ENCODE peak calls at places on chromosomes 3 and 15, in eight cellular contexts. K is HFF-Myc, P is heart right ventricle, I is AG09309, T is GM10248, M is cardiac fibroblast, Q is colonic mucosa, S is neural progenitor cell. W is an unnamed sample.

GRCh38 chr3:22887664-22888291 is 315.3 kb upstream of the UBE2E2 start:
- DNase-seq in K (no peak), P (no peak), I (peak), T (no peak), M (peak), Q (peak), S (peak), W (peak)

GRCh38 chr15:67809866-67810265 is 15.4 kb upstream of the SKOR1 start:
- DNase-seq in K (no peak), P (no peak), I (no peak), T (no peak), M (no peak), Q (no peak), S (no peak), W (peak)

GRCh38 chr3:108393128-108393900 is 97.0 kb downstream of the HHLA2 start:
- DNase-seq in K (no peak), P (no peak), I (no peak), T (no peak), M (no peak), Q (no peak), S (no peak), W (no peak)

GRCh38 chr3:54863366-54863765 is 64.5 kb downstream of the LRTM1 start:
- DNase-seq in K (no peak), P (no peak), I (no peak), T (no peak), M (peak), Q (no peak), S (no peak), W (no peak)

GRCh38 chr3:155791190-155791589 is 14.9 kb downstream of the C3orf33 start:
- DNase-seq in K (no peak), P (no peak), I (no peak), T (no peak), M (no peak), Q (no peak), S (no peak), W (no peak)

GRCh38 chr3:184239221-184239620 is 9.5 kb downstream of the ALG3 start:
- DNase-seq in K (no peak), P (no peak), I (no peak), T (no peak), M (no peak), Q (no peak), S (no peak), W (no peak)

GRCh38 chr3:23709987-23710386 is 95.8 kb upstream of the UBE2E1 start:
- DNase-seq in K (no peak), P (no peak), I (no peak), T (no peak), M (no peak), Q (no peak), S (no peak), W (no peak)

GRCh38 chr15:89423981-89424380 is 72.4 kb downstream of the RHCG start:
- DNase-seq in K (no peak), P (no peak), I (no peak), T (no peak), M (no peak), Q (no peak), S (no peak), W (no peak)

GRCh38 chr3:114231616-114232015 is 5.8 kb downstream of the ZNF80 start:
- DNase-seq in K (no peak), P (no peak), I (no peak), T (no peak), M (no peak), Q (no peak), S (no peak), W (no peak)

GRCh38 chr3:12897537-12898289 is 56.3 kb upstream of the RPL32 start:
- DNase-seq in K (no peak), P (no peak), I (no peak), T (no peak), M (no peak), Q (no peak), S (no peak), W (no peak)

GRCh38 chr15:64071931-64072765 is 21.5 kb downstream of the CIAO2A start:
- DNase-seq in K (no peak), P (no peak), I (no peak), T (no peak), M (no peak), Q (no peak), S (no peak), W (no peak)

GRCh38 chr3:157131861-157132260 is 28.1 kb downstream of the CCNL1 start:
- DNase-seq in K (no peak), P (no peak), I (no peak), T (no peak), M (no peak), Q (no peak), S (no peak), W (no peak)

GRCh38 chr15:39248204-39248603 is 332.7 kb upstream of the THBS1 start:
- DNase-seq in K (no peak), P (peak), I (peak), T (no peak), M (peak), Q (no peak), S (no peak), W (no peak)

GRCh38 chr3:153052096-153052460 is 109.9 kb upstream of the RAP2B start:
- DNase-seq in K (peak), P (no peak), I (peak), T (no peak), M (peak), Q (peak), S (no peak), W (no peak)

GRCh38 chr3:33791477-33792166 is 6.8 kb upstream of the PDCD6IP start:
- DNase-seq in K (no peak), P (no peak), I (no peak), T (no peak), M (no peak), Q (peak), S (no peak), W (no peak)

GRCh38 chr3:149934524-149934923 is 36.2 kb downstream of the PFN2 start:
- DNase-seq in K (no peak), P (no peak), I (peak), T (no peak), M (peak), Q (no peak), S (no peak), W (no peak)

GRCh38 chr3:156483961-156484787 is 70.7 kb downstream of the SSR3 start:
- DNase-seq in K (peak), P (no peak), I (no peak), T (peak), M (peak), Q (no peak), S (no peak), W (no peak)

GRCh38 chr3:43759297-43759782 is 68.6 kb downstream of the ABHD5 start:
- DNase-seq in K (no peak), P (no peak), I (no peak), T (no peak), M (peak), Q (no peak), S (no peak), W (peak)

GRCh38 chr3:80554304-80554703 is 786.5 kb upstream of the ROBO1 start:
- DNase-seq in K (no peak), P (no peak), I (no peak), T (no peak), M (no peak), Q (no peak), S (no peak), W (no peak)

GRCh38 chr3:195032106-195032759 is 238.7 kb downstream of the XXYLT1 start:
- DNase-seq in K (no peak), P (no peak), I (no peak), T (no peak), M (no peak), Q (no peak), S (no peak), W (no peak)

GRCh38 chr3:171833775-171834460 is 9.2 kb upstream of the TMEM212 start:
- DNase-seq in K (no peak), P (no peak), I (no peak), T (peak), M (peak), Q (no peak), S (no peak), W (no peak)

GRCh38 chr3:158725348-158725966 is 6.8 kb downstream of the RARRES1 start:
- DNase-seq in K (peak), P (no peak), I (peak), T (no peak), M (peak), Q (peak), S (no peak), W (no peak)

GRCh38 chr3:180934638-180935037 is 22.2 kb downstream of the FXR1 start:
- DNase-seq in K (no peak), P (no peak), I (no peak), T (no peak), M (no peak), Q (no peak), S (no peak), W (no peak)

GRCh38 chr15:39685999-39686613 is 96.5 kb downstream of the FSIP1 start:
- DNase-seq in K (no peak), P (no peak), I (no peak), T (peak), M (peak), Q (peak), S (peak), W (peak)

GRCh38 chr3:185250653-185251052 is 3.2 kb downstream of the EHHADH start:
- DNase-seq in K (no peak), P (no peak), I (no peak), T (no peak), M (no peak), Q (no peak), S (no peak), W (no peak)

GRCh38 chr15:48693474-48693873 is 48.0 kb upstream of the FBN1 start:
- DNase-seq in K (no peak), P (no peak), I (no peak), T (no peak), M (peak), Q (no peak), S (no peak), W (no peak)

GRCh38 chr3:138188013-138188352 is 882 bp downstream of the ARMC8 start:
- DNase-seq in K (no peak), P (no peak), I (no peak), T (no peak), M (peak), Q (no peak), S (no peak), W (no peak)

GRCh38 chr3:130773371-130773770 is 26.7 kb upstream of the PIK3R4 start:
- DNase-seq in K (no peak), P (no peak), I (no peak), T (no peak), M (peak), Q (no peak), S (no peak), W (no peak)

GRCh38 chr3:14563946-14564539 is 23.9 kb upstream of the GRIP2 start:
- DNase-seq in K (no peak), P (no peak), I (no peak), T (no peak), M (no peak), Q (no peak), S (no peak), W (no peak)

GRCh38 chr15:20643024-20643770 is 101.6 kb upstream of the GOLGA6L6 start:
- DNase-seq in K (no peak), P (no peak), I (no peak), T (no peak), M (no peak), Q (no peak), S (no peak), W (no peak)

GRCh38 chr3:167051421-167051820 is 328.7 kb downstream of the ZBBX start:
- DNase-seq in K (no peak), P (no peak), I (no peak), T (no peak), M (no peak), Q (no peak), S (peak), W (no peak)

GRCh38 chr3:8757551-8758518 is 11.6 kb downstream of the OXTR start:
- DNase-seq in K (peak), P (no peak), I (peak), T (no peak), M (peak), Q (no peak), S (no peak), W (no peak)

GRCh38 chr3:47245271-47245670 is 37.3 kb downstream of the KIF9 start:
- DNase-seq in K (no peak), P (no peak), I (no peak), T (no peak), M (no peak), Q (no peak), S (no peak), W (no peak)

GRCh38 chr3:47244531-47245100 is 38.0 kb downstream of the KIF9 start:
- DNase-seq in K (no peak), P (no peak), I (no peak), T (no peak), M (no peak), Q (no peak), S (no peak), W (no peak)

GRCh38 chr3:47247131-47248064 is 35.2 kb downstream of the KIF9 start:
- DNase-seq in K (no peak), P (no peak), I (no peak), T (no peak), M (no peak), Q (no peak), S (no peak), W (no peak)

GRCh38 chr3:47239929-47240328 is 42.7 kb downstream of the KIF9 start:
- DNase-seq in K (no peak), P (no peak), I (no peak), T (no peak), M (no peak), Q (no peak), S (no peak), W (no peak)

GRCh38 chr3:47243748-47244147 is 38.9 kb downstream of the KIF9 start:
- DNase-seq in K (no peak), P (no peak), I (no peak), T (no peak), M (no peak), Q (no peak), S (no peak), W (no peak)
- TF ChIP-seq CTCF in K (no peak), P (no peak), I (no peak), T (peak), M (no peak), Q (no peak), S (no peak), W (no peak)

GRCh38 chr3:71070497-71071465 is 512.7 kb downstream of the FOXP1 start:
- DNase-seq in K (no peak), P (no peak), I (no peak), T (no peak), M (no peak), Q (no peak), S (no peak), W (peak)

GRCh38 chr3:71075481-71075880 is 508.0 kb downstream of the FOXP1 start:
- DNase-seq in K (no peak), P (no peak), I (no peak), T (no peak), M (no peak), Q (no peak), S (no peak), W (no peak)

GRCh38 chr3:71074416-71074815 is 509.1 kb downstream of the FOXP1 start:
- DNase-seq in K (no peak), P (no peak), I (no peak), T (no peak), M (no peak), Q (no peak), S (no peak), W (no peak)

GRCh38 chr3:71069797-71070196 is 513.7 kb downstream of the FOXP1 start:
- DNase-seq in K (no peak), P (peak), I (no peak), T (peak), M (peak), Q (peak), S (peak), W (peak)

GRCh38 chr3:71072288-71072687 is 511.2 kb downstream of the FOXP1 start:
- DNase-seq in K (no peak), P (no peak), I (no peak), T (no peak), M (no peak), Q (no peak), S (no peak), W (no peak)
- TF ChIP-seq CTCF in K (no peak), P (no peak), I (no peak), T (no peak), M (no peak), Q (no peak), S (no peak), W (no peak)

DNA sequence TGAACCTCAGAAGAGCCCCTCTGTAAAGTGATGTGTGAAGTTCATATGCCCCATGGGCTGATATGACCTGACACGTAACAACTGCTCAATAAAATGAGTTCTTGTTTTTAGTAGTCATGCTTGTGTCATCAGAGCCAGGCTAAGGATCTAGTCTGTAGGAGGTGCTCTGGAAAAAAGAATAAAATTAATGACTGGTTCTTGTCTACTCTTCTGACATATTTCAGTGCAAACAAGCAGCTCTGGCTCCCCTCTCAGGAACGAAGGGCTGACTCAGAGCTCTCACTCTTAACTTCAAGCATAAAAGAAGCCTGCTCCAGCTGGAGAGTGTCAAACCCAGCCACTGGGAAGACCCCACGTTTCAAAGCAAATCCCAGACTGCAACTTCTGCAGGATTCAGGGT is 77.0 kb downstream of the LRIG1 start:
- DNase-seq in K (no peak), P (no peak), I (peak), T (no peak), M (peak), Q (no peak), S (no peak), W (no peak)
- TF ChIP-seq CTCF in K (no peak), P (no peak), I (no peak), T (no peak), M (no peak), Q (no peak), S (no peak), W (no peak)

DNA sequence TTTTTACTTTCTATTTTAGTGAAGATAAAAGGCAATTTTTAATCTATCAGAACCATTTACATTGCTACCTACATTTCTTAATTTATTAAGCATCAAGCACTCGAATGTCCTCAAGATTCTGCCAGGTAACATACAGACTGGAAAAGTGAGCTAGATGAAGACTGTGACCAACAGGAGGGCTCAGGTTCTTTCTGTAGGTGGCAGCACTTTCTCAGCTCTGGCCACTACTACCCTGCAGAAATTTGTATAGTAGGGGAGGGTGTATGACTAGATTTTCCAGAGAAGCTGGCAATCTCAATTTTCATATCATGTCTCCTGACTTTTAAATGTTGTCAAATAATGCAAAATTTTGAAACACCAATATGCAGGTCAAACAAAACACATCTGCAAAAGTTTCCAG is 165.0 kb upstream of the SUCLG2 start:
- DNase-seq in K (no peak), P (no peak), I (no peak), T (no peak), M (no peak), Q (no peak), S (peak), W (no peak)
- TF ChIP-seq CTCF in K (peak), P (peak), I (no peak), T (peak), M (peak), Q (no peak), S (peak), W (peak)

DNA sequence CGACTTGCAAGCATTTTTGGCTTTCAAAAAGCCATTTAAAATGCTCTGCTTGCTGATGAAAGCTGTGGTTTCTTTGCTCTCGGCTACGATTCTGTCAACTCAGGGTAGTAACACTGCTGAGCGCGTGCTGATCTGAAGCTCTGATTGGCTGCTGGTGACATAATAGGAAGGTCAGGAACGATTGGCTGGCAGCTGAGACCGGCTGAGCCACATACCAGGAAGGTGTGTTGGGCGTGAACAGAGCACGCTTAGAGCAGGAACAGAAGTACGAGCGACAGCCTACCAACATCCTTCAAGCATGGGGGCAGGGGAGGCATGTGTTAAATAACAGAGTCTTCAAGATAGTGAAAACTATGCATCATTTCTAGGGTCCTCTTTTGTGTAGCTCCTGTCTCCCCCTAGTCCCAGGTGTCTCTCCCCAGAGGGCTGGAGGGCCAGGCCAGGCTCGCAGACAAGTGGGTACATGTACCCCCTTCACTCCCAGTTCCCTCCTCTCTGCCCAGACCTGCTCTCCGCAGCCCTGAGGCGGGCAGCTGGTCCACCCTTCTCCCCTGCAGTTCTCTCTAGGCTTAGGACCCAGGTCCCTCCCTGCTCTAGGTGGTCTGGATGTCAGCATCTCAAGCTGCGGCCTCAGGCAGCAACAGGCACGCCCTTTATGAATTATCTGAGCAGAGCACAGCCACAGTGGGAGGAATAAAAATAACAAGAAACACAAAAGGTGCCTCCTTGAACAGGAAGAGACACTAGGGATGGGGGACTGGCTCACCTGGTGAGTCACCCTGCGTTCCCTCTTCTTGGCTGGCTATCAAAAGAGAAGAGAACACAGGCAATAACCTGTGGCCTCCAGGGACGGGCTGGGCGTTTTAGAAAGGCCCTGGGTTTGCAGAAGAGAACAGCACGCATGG is 76.0 kb downstream of the TAMM41 start:
- DNase-seq in K (peak), P (no peak), I (peak), T (peak), M (peak), Q (peak), S (peak), W (peak)
- TF ChIP-seq CTCF in K (no peak), P (no peak), I (no peak), T (no peak), M (no peak), Q (no peak), S (no peak), W (no peak)

DNA sequence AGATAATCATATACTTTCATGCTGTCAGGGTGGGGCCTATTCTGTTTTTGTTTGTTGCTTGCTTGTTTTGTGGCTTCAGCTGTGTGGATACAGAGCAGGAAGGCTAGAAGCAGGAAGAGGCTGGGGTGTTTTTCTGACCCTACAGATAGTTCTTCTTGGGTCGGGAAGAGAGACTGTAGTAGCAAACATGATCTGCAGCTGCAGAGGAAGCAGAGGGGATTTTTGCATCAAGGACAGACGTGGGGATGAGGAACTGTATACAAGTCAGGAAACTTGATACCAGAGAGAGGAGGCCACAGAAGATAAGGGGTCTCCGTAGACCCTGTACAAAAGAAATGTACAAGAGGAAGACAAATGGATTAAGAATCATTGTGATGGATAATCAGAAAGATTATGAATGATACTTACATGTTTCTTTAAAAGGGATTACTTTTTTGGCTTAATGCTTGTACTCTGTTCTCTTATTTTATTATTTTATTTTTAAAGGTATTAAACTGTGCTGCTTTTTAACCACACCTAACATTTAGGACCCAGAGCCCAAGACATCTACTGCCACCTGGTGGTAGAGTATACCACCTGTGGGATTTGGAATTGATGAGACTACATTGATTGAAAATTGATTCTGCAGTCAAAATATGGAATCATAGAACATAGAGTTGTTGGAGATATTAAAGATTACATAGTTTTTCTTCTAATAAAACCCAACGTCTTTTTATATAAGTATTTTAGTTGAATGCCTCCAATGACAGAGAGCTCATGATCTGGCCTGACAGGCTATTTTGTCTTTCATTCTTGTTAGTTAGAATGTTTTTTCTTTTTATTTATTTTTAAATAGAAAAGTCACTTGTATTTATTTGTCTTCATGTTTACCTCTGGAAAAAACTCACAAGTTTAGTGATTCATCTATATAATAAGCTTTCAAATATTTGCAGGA is 87.3 kb upstream of the ROPN1 start:
- DNase-seq in K (no peak), P (no peak), I (no peak), T (no peak), M (peak), Q (peak), S (peak), W (peak)
- TF ChIP-seq CTCF in K (peak), P (peak), I (peak), T (peak), M (peak), Q (peak), S (peak), W (peak)

W was measured in nephron progenitor cell.